ENCODE peak calls at places on chromosomes 16 and 17, in seven cellular contexts. One of them, this sample, is unnamed.

GRCh38 chr17:15659236-15659635 is 24.9 kb downstream of the TRIM16 start:
- DNase-seq in H54: no peak
- DNase-seq in activated T-helper 1 cell treated with anti-CD3 and anti-CD28 coated beads, Interleukin-2, amount 50 U/mL, for 16 hours: no peak
- DNase-seq in HCEC 1CT: no peak
- DNase-seq in lung: no peak
- DNase-seq in NCI-H187 treated with DMSO at 0.1 percent for 48 hours: no peak
- DNase-seq in heart right ventricle: no peak
- DNase-seq in this sample: peak

GRCh38 chr17:43584666-43585102 is 38.5 kb upstream of the ETV4 start:
- DNase-seq in heart right ventricle: no peak
- DNase-seq in activated T-helper 1 cell treated with anti-CD3 and anti-CD28 coated beads, Interleukin-2, amount 50 U/mL, for 16 hours: no peak
- DNase-seq in HCEC 1CT: no peak
- DNase-seq in lung: no peak
- DNase-seq in H54: no peak
- DNase-seq in NCI-H187 treated with DMSO at 0.1 percent for 48 hours: no peak
- DNase-seq in this sample: no peak

GRCh38 chr16:85573696-85574641 is 39.2 kb upstream of the GSE1 start:
- DNase-seq in heart right ventricle: peak
- DNase-seq in HCEC 1CT: no peak
- DNase-seq in lung: no peak
- DNase-seq in activated T-helper 1 cell treated with anti-CD3 and anti-CD28 coated beads, Interleukin-2, amount 50 U/mL, for 16 hours: no peak
- DNase-seq in NCI-H187 treated with DMSO at 0.1 percent for 48 hours: no peak
- DNase-seq in H54: no peak
- DNase-seq in this sample: peak

GRCh38 chr17:9725575-9725974 is 65.8 kb downstream of the DHRS7C start:
- DNase-seq in NCI-H187 treated with DMSO at 0.1 percent for 48 hours: no peak
- DNase-seq in H54: no peak
- DNase-seq in activated T-helper 1 cell treated with anti-CD3 and anti-CD28 coated beads, Interleukin-2, amount 50 U/mL, for 16 hours: no peak
- DNase-seq in HCEC 1CT: no peak
- DNase-seq in heart right ventricle: no peak
- DNase-seq in lung: no peak
- DNase-seq in this sample: no peak

GRCh38 chr17:43028221-43028861 is 3.3 kb downstream of the RND2 start:
- DNase-seq in lung: no peak
- DNase-seq in activated T-helper 1 cell treated with anti-CD3 and anti-CD28 coated beads, Interleukin-2, amount 50 U/mL, for 16 hours: no peak
- DNase-seq in H54: no peak
- DNase-seq in HCEC 1CT: no peak
- DNase-seq in heart right ventricle: no peak
- DNase-seq in NCI-H187 treated with DMSO at 0.1 percent for 48 hours: no peak
- DNase-seq in this sample: peak

GRCh38 chr16:35711958-35712357 is 2252.5 kb downstream of the TP53TG3F start:
- DNase-seq in lung: peak
- DNase-seq in HCEC 1CT: no peak
- DNase-seq in H54: no peak
- DNase-seq in NCI-H187 treated with DMSO at 0.1 percent for 48 hours: no peak
- DNase-seq in activated T-helper 1 cell treated with anti-CD3 and anti-CD28 coated beads, Interleukin-2, amount 50 U/mL, for 16 hours: no peak
- DNase-seq in heart right ventricle: no peak
- DNase-seq in this sample: no peak

GRCh38 chr17:36910513-36910912 is 26.8 kb upstream of the LHX1 start:
- DNase-seq in H54: no peak
- DNase-seq in lung: no peak
- DNase-seq in heart right ventricle: no peak
- DNase-seq in NCI-H187 treated with DMSO at 0.1 percent for 48 hours: no peak
- DNase-seq in activated T-helper 1 cell treated with anti-CD3 and anti-CD28 coated beads, Interleukin-2, amount 50 U/mL, for 16 hours: no peak
- DNase-seq in HCEC 1CT: no peak
- DNase-seq in this sample: no peak

GRCh38 chr16:57372372-57373116 is at the start of gene CX3CL1:
- DNase-seq in H54: no peak
- DNase-seq in activated T-helper 1 cell treated with anti-CD3 and anti-CD28 coated beads, Interleukin-2, amount 50 U/mL, for 16 hours: no peak
- DNase-seq in NCI-H187 treated with DMSO at 0.1 percent for 48 hours: no peak
- DNase-seq in lung: peak
- DNase-seq in heart right ventricle: peak
- DNase-seq in HCEC 1CT: no peak
- DNase-seq in this sample: no peak

GRCh38 chr16:46748775-46749705 is 896 bp upstream of the MYLK3 start:
- DNase-seq in HCEC 1CT: no peak
- DNase-seq in NCI-H187 treated with DMSO at 0.1 percent for 48 hours: no peak
- DNase-seq in lung: no peak
- DNase-seq in H54: no peak
- DNase-seq in activated T-helper 1 cell treated with anti-CD3 and anti-CD28 coated beads, Interleukin-2, amount 50 U/mL, for 16 hours: no peak
- DNase-seq in heart right ventricle: peak
- DNase-seq in this sample: no peak

GRCh38 chr17:13351046-13351445 is 250.7 kb downstream of the HS3ST3A1 start:
- DNase-seq in HCEC 1CT: peak
- DNase-seq in lung: no peak
- DNase-seq in H54: no peak
- DNase-seq in NCI-H187 treated with DMSO at 0.1 percent for 48 hours: no peak
- DNase-seq in activated T-helper 1 cell treated with anti-CD3 and anti-CD28 coated beads, Interleukin-2, amount 50 U/mL, for 16 hours: no peak
- DNase-seq in heart right ventricle: no peak
- DNase-seq in this sample: peak

GRCh38 chr16:72537684-72538083 is 365.7 kb upstream of the PMFBP1 start:
- DNase-seq in activated T-helper 1 cell treated with anti-CD3 and anti-CD28 coated beads, Interleukin-2, amount 50 U/mL, for 16 hours: no peak
- DNase-seq in HCEC 1CT: peak
- DNase-seq in lung: no peak
- DNase-seq in heart right ventricle: no peak
- DNase-seq in NCI-H187 treated with DMSO at 0.1 percent for 48 hours: no peak
- DNase-seq in H54: peak
- DNase-seq in this sample: peak

GRCh38 chr16:212999-213398 is 16.2 kb downstream of the LUC7L start:
- DNase-seq in activated T-helper 1 cell treated with anti-CD3 and anti-CD28 coated beads, Interleukin-2, amount 50 U/mL, for 16 hours: no peak
- DNase-seq in lung: no peak
- DNase-seq in HCEC 1CT: no peak
- DNase-seq in H54: no peak
- DNase-seq in NCI-H187 treated with DMSO at 0.1 percent for 48 hours: no peak
- DNase-seq in heart right ventricle: no peak
- DNase-seq in this sample: no peak

GRCh38 chr16:3509470-3509928 is 8.7 kb downstream of the CLUAP1 start:
- DNase-seq in H54: no peak
- DNase-seq in heart right ventricle: no peak
- DNase-seq in NCI-H187 treated with DMSO at 0.1 percent for 48 hours: no peak
- DNase-seq in HCEC 1CT: no peak
- DNase-seq in activated T-helper 1 cell treated with anti-CD3 and anti-CD28 coated beads, Interleukin-2, amount 50 U/mL, for 16 hours: peak
- DNase-seq in lung: no peak
- DNase-seq in this sample: no peak

GRCh38 chr17:17743391-17744112 is 62.3 kb downstream of the RAI1 start:
- DNase-seq in HCEC 1CT: no peak
- DNase-seq in activated T-helper 1 cell treated with anti-CD3 and anti-CD28 coated beads, Interleukin-2, amount 50 U/mL, for 16 hours: no peak
- DNase-seq in H54: no peak
- DNase-seq in NCI-H187 treated with DMSO at 0.1 percent for 48 hours: no peak
- DNase-seq in lung: no peak
- DNase-seq in heart right ventricle: no peak
- DNase-seq in this sample: no peak

GRCh38 chr16:46745594-46745993 is 2.5 kb downstream of the MYLK3 start:
- DNase-seq in activated T-helper 1 cell treated with anti-CD3 and anti-CD28 coated beads, Interleukin-2, amount 50 U/mL, for 16 hours: no peak
- DNase-seq in HCEC 1CT: no peak
- DNase-seq in NCI-H187 treated with DMSO at 0.1 percent for 48 hours: no peak
- DNase-seq in H54: no peak
- DNase-seq in heart right ventricle: no peak
- DNase-seq in lung: no peak
- DNase-seq in this sample: no peak